ENCODE peak calls at places on chromosomes 5 and 9, in nine cellular contexts. One of them, this sample, is unnamed.

GRCh38 chr9:131840751-131841702 is 101.2 kb upstream of the RAPGEF1 start:
- DNase-seq in SK-N-SH: no peak
- DNase-seq in foreskin keratinocyte: no peak
- DNase-seq in gastrocnemius medialis: no peak
- DNase-seq in AG04449: no peak
- DNase-seq in bronchial epithelial cell: no peak
- DNase-seq in astrocyte of the spinal cord: no peak
- DNase-seq in HFF-Myc: no peak
- DNase-seq in HCT116: no peak
- DNase-seq in this sample: no peak

GRCh38 chr9:113558632-113559502 is 95.3 kb downstream of the RGS3 start:
- DNase-seq in foreskin keratinocyte: no peak
- DNase-seq in bronchial epithelial cell: no peak
- DNase-seq in gastrocnemius medialis: peak
- DNase-seq in AG04449: no peak
- DNase-seq in HCT116: no peak
- DNase-seq in astrocyte of the spinal cord: peak
- DNase-seq in SK-N-SH: peak
- DNase-seq in HFF-Myc: no peak
- DNase-seq in this sample: no peak

GRCh38 chr9:69502671-69503301 is 169.4 kb downstream of the APBA1 start:
- DNase-seq in foreskin keratinocyte: peak
- DNase-seq in bronchial epithelial cell: peak
- DNase-seq in SK-N-SH: no peak
- DNase-seq in HFF-Myc: peak
- DNase-seq in astrocyte of the spinal cord: peak
- DNase-seq in AG04449: no peak
- DNase-seq in HCT116: no peak
- DNase-seq in gastrocnemius medialis: no peak
- DNase-seq in this sample: no peak

GRCh38 chr9:106420511-106420944 is 442.4 kb upstream of the ZNF462 start:
- DNase-seq in astrocyte of the spinal cord: peak
- DNase-seq in gastrocnemius medialis: no peak
- DNase-seq in HCT116: no peak
- DNase-seq in SK-N-SH: no peak
- DNase-seq in bronchial epithelial cell: peak
- DNase-seq in HFF-Myc: peak
- DNase-seq in AG04449: peak
- DNase-seq in foreskin keratinocyte: peak
- DNase-seq in this sample: no peak

GRCh38 chr5:1172670-1173404 is 28.6 kb upstream of the SLC6A19 start:
- DNase-seq in gastrocnemius medialis: no peak
- DNase-seq in SK-N-SH: no peak
- DNase-seq in HFF-Myc: no peak
- DNase-seq in astrocyte of the spinal cord: no peak
- DNase-seq in AG04449: no peak
- DNase-seq in bronchial epithelial cell: no peak
- DNase-seq in foreskin keratinocyte: no peak
- DNase-seq in HCT116: no peak
- DNase-seq in this sample: no peak

GRCh38 chr9:95515272-95516113 is 1.3 kb downstream of the PTCH1 start:
- DNase-seq in bronchial epithelial cell: no peak
- DNase-seq in SK-N-SH: peak
- DNase-seq in gastrocnemius medialis: no peak
- DNase-seq in foreskin keratinocyte: no peak
- DNase-seq in HCT116: no peak
- DNase-seq in HFF-Myc: no peak
- DNase-seq in astrocyte of the spinal cord: no peak
- DNase-seq in AG04449: no peak
- DNase-seq in this sample: peak

GRCh38 chr9:88521308-88521707 is 13.7 kb upstream of the NXNL2 start:
- DNase-seq in bronchial epithelial cell: no peak
- DNase-seq in astrocyte of the spinal cord: no peak
- DNase-seq in HCT116: no peak
- DNase-seq in gastrocnemius medialis: no peak
- DNase-seq in SK-N-SH: no peak
- DNase-seq in foreskin keratinocyte: no peak
- DNase-seq in HFF-Myc: no peak
- DNase-seq in AG04449: no peak
- DNase-seq in this sample: no peak

GRCh38 chr5:107224272-107224671 is 446.5 kb downstream of the EFNA5 start:
- DNase-seq in bronchial epithelial cell: no peak
- DNase-seq in SK-N-SH: no peak
- DNase-seq in foreskin keratinocyte: no peak
- DNase-seq in HCT116: no peak
- DNase-seq in HFF-Myc: no peak
- DNase-seq in gastrocnemius medialis: no peak
- DNase-seq in AG04449: no peak
- DNase-seq in astrocyte of the spinal cord: no peak
- DNase-seq in this sample: no peak

GRCh38 chr5:100898504-100899346 is 4.4 kb downstream of the ST8SIA4 start:
- DNase-seq in HFF-Myc: no peak
- DNase-seq in AG04449: no peak
- DNase-seq in gastrocnemius medialis: no peak
- DNase-seq in bronchial epithelial cell: no peak
- DNase-seq in astrocyte of the spinal cord: no peak
- DNase-seq in SK-N-SH: no peak
- DNase-seq in foreskin keratinocyte: no peak
- DNase-seq in HCT116: no peak
- DNase-seq in this sample: no peak

GRCh38 chr5:100900796-100901731 is 2.0 kb downstream of the ST8SIA4 start:
- DNase-seq in AG04449: no peak
- DNase-seq in HFF-Myc: no peak
- DNase-seq in HCT116: no peak
- DNase-seq in gastrocnemius medialis: peak
- DNase-seq in SK-N-SH: no peak
- DNase-seq in foreskin keratinocyte: peak
- DNase-seq in astrocyte of the spinal cord: peak
- DNase-seq in bronchial epithelial cell: peak
- DNase-seq in this sample: peak

GRCh38 chr5:100899675-100900074 is 3.4 kb downstream of the ST8SIA4 start:
- DNase-seq in AG04449: no peak
- DNase-seq in HFF-Myc: no peak
- DNase-seq in SK-N-SH: no peak
- DNase-seq in HCT116: no peak
- DNase-seq in gastrocnemius medialis: no peak
- DNase-seq in foreskin keratinocyte: no peak
- DNase-seq in astrocyte of the spinal cord: no peak
- DNase-seq in bronchial epithelial cell: no peak
- DNase-seq in this sample: no peak

GRCh38 chr5:100901851-100902341 is 1.2 kb downstream of the ST8SIA4 start:
- DNase-seq in astrocyte of the spinal cord: peak
- DNase-seq in foreskin keratinocyte: peak
- DNase-seq in gastrocnemius medialis: peak
- DNase-seq in AG04449: no peak
- DNase-seq in bronchial epithelial cell: peak
- DNase-seq in SK-N-SH: no peak
- DNase-seq in HCT116: no peak
- DNase-seq in HFF-Myc: no peak
- DNase-seq in this sample: peak

DNA sequence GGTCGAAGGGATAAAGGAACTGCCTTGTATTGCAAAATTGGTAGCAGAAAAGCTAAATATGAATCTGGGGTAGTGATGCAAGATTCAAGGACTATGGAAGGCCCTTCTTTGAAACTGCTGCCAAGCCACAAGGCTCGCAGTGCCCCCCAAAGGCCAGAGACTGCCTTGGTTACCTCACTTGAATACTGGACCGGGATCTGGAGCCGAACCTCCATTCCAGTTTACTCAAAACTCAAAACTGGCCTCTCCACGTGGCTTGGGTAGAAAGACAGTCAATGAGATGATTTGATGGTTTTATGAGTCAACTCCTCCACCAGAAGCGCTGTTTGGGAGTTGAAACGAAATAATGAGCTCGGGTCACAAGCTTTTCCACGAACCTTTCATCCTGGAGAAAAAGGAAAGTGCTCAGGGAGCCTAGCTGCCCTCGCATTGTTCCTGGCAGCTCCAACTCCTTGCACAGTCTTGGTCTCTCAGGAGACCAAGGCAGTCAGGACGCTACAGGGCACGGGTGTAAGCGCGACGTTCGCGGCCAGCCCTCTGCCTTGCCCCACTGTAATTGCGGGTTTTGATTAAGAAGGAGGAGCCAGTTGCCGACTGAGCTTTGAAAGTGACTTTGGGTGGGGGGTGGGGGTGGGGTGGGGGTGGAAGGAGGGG is 2.8 kb downstream of the ST8SIA4 start:
- DNase-seq in HCT116: no peak
- DNase-seq in bronchial epithelial cell: peak
- DNase-seq in SK-N-SH: no peak
- DNase-seq in foreskin keratinocyte: peak
- DNase-seq in AG04449: no peak
- DNase-seq in gastrocnemius medialis: no peak
- DNase-seq in HFF-Myc: no peak
- DNase-seq in astrocyte of the spinal cord: peak
- DNase-seq in this sample: peak
- TF ChIP-seq CTCF in HCT116: no peak
- TF ChIP-seq CTCF in bronchial epithelial cell: peak
- TF ChIP-seq CTCF in SK-N-SH: peak
- TF ChIP-seq CTCF in foreskin keratinocyte: peak
- TF ChIP-seq CTCF in AG04449: no peak
- TF ChIP-seq CTCF in gastrocnemius medialis: no peak
- TF ChIP-seq CTCF in HFF-Myc: no peak
- TF ChIP-seq CTCF in astrocyte of the spinal cord: no peak
- TF ChIP-seq CTCF in this sample: no peak

GRCh38 chr9:120104771-120105170 is 475.2 kb downstream of the CDK5RAP2 start:
- DNase-seq in HCT116: no peak
- DNase-seq in HFF-Myc: no peak
- DNase-seq in AG04449: no peak
- DNase-seq in bronchial epithelial cell: peak
- DNase-seq in SK-N-SH: no peak
- DNase-seq in foreskin keratinocyte: no peak
- DNase-seq in astrocyte of the spinal cord: no peak
- DNase-seq in gastrocnemius medialis: no peak
- DNase-seq in this sample: no peak

GRCh38 chr9:120107138-120107537 is 472.8 kb downstream of the CDK5RAP2 start:
- DNase-seq in HFF-Myc: no peak
- DNase-seq in foreskin keratinocyte: no peak
- DNase-seq in gastrocnemius medialis: no peak
- DNase-seq in bronchial epithelial cell: no peak
- DNase-seq in HCT116: no peak
- DNase-seq in astrocyte of the spinal cord: no peak
- DNase-seq in AG04449: no peak
- DNase-seq in SK-N-SH: no peak
- DNase-seq in this sample: no peak

GRCh38 chr9:120110520-120110919 is 469.4 kb downstream of the CDK5RAP2 start:
- DNase-seq in AG04449: no peak
- DNase-seq in HCT116: no peak
- DNase-seq in SK-N-SH: no peak
- DNase-seq in bronchial epithelial cell: no peak
- DNase-seq in foreskin keratinocyte: no peak
- DNase-seq in HFF-Myc: no peak
- DNase-seq in gastrocnemius medialis: no peak
- DNase-seq in astrocyte of the spinal cord: no peak
- DNase-seq in this sample: no peak

DNA sequence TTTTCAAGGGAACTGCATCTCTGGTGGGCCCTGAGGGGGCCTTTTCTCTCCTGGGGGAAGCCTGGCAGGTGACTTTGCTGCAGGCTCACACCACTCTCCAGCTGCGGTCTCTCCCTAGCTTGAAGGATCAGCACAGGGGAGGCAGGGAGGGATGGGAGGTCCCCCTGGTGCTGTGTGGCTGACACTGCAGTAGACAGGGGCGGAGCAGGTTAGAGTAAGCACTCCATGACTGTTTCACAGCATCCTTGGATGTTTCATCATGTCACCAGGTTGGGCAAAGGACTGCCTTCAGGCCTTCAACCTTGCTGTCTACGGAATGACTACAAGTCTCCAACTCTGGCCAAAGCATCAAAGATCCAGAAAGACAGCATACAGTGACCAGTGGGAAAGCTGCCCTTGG is 470.7 kb downstream of the CDK5RAP2 start:
- DNase-seq in SK-N-SH: peak
- DNase-seq in astrocyte of the spinal cord: no peak
- DNase-seq in HCT116: peak
- DNase-seq in bronchial epithelial cell: no peak
- DNase-seq in gastrocnemius medialis: no peak
- DNase-seq in AG04449: no peak
- DNase-seq in HFF-Myc: no peak
- DNase-seq in foreskin keratinocyte: no peak
- DNase-seq in this sample: peak
- TF ChIP-seq CTCF in SK-N-SH: no peak
- TF ChIP-seq CTCF in astrocyte of the spinal cord: no peak
- TF ChIP-seq CTCF in HCT116: no peak
- TF ChIP-seq CTCF in bronchial epithelial cell: no peak
- TF ChIP-seq CTCF in gastrocnemius medialis: no peak
- TF ChIP-seq CTCF in AG04449: peak
- TF ChIP-seq CTCF in HFF-Myc: peak
- TF ChIP-seq CTCF in foreskin keratinocyte: peak
- TF ChIP-seq CTCF in this sample: no peak

DNA sequence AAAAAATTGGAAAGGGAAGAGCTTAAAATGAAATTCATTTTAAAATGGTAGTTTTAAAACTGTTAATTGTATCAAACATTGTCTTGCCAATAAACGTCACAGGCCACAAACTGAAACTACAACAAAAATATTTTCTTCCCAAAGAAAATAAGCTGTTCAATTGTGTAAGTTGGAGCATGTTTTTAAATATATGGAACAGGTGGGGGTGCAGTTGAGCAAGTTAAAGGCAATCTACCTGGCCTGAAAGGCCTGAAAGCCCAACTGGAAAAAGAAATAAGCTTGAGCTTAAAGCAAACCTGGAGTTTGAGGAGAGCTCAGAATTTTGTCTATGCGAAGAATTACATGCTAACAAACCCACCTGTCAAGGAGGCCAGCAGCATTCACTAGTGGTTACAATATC is 439.5 kb downstream of the ACTL7B start:
- DNase-seq in HCT116: peak
- DNase-seq in AG04449: no peak
- DNase-seq in gastrocnemius medialis: no peak
- DNase-seq in HFF-Myc: no peak
- DNase-seq in astrocyte of the spinal cord: peak
- DNase-seq in foreskin keratinocyte: peak
- DNase-seq in SK-N-SH: no peak
- DNase-seq in bronchial epithelial cell: peak
- DNase-seq in this sample: no peak
- TF ChIP-seq CTCF in HCT116: peak
- TF ChIP-seq CTCF in AG04449: no peak
- TF ChIP-seq CTCF in gastrocnemius medialis: no peak
- TF ChIP-seq CTCF in HFF-Myc: no peak
- TF ChIP-seq CTCF in astrocyte of the spinal cord: peak
- TF ChIP-seq CTCF in foreskin keratinocyte: peak
- TF ChIP-seq CTCF in SK-N-SH: peak
- TF ChIP-seq CTCF in bronchial epithelial cell: peak
- TF ChIP-seq CTCF in this sample: no peak

GRCh38 chr9:82104252-82104651 is 115.7 kb downstream of the SPATA31D1 start:
- DNase-seq in HCT116: no peak
- DNase-seq in SK-N-SH: no peak
- DNase-seq in gastrocnemius medialis: no peak
- DNase-seq in HFF-Myc: no peak
- DNase-seq in foreskin keratinocyte: no peak
- DNase-seq in astrocyte of the spinal cord: no peak
- DNase-seq in bronchial epithelial cell: no peak
- DNase-seq in AG04449: no peak
- DNase-seq in this sample: no peak

GRCh38 chr9:82105729-82106128 is 117.2 kb downstream of the SPATA31D1 start:
- DNase-seq in HFF-Myc: no peak
- DNase-seq in bronchial epithelial cell: peak
- DNase-seq in astrocyte of the spinal cord: no peak
- DNase-seq in AG04449: no peak
- DNase-seq in foreskin keratinocyte: no peak
- DNase-seq in HCT116: no peak
- DNase-seq in SK-N-SH: no peak
- DNase-seq in gastrocnemius medialis: no peak
- DNase-seq in this sample: no peak

GRCh38 chr9:82106536-82106935 is 118.0 kb downstream of the SPATA31D1 start:
- DNase-seq in SK-N-SH: no peak
- DNase-seq in HCT116: no peak
- DNase-seq in AG04449: no peak
- DNase-seq in astrocyte of the spinal cord: no peak
- DNase-seq in HFF-Myc: no peak
- DNase-seq in foreskin keratinocyte: no peak
- DNase-seq in bronchial epithelial cell: no peak
- DNase-seq in gastrocnemius medialis: no peak
- DNase-seq in this sample: no peak

GRCh38 chr9:82101475-82101874 is 112.9 kb downstream of the SPATA31D1 start:
- DNase-seq in AG04449: no peak
- DNase-seq in HCT116: peak
- DNase-seq in foreskin keratinocyte: peak
- DNase-seq in HFF-Myc: no peak
- DNase-seq in gastrocnemius medialis: no peak
- DNase-seq in astrocyte of the spinal cord: no peak
- DNase-seq in SK-N-SH: no peak
- DNase-seq in bronchial epithelial cell: no peak
- DNase-seq in this sample: no peak
- TF ChIP-seq CTCF in AG04449: no peak
- TF ChIP-seq CTCF in HCT116: no peak
- TF ChIP-seq CTCF in foreskin keratinocyte: peak
- TF ChIP-seq CTCF in HFF-Myc: peak
- TF ChIP-seq CTCF in gastrocnemius medialis: no peak
- TF ChIP-seq CTCF in astrocyte of the spinal cord: no peak
- TF ChIP-seq CTCF in SK-N-SH: peak
- TF ChIP-seq CTCF in bronchial epithelial cell: no peak
- TF ChIP-seq CTCF in this sample: no peak